ENCODE peak calls at places on chromosomes 11 and 22, in seven cellular contexts. A is NCI-H1930; W is PC-9; P is non-pigmented ciliary epithelial cell; R is stimulated activated CD8-positive, alpha-beta memory T cell treated with anti-CD3 and anti-CD28 coated beads, Interleukin-4, amount 100 ng/mL, for 24 hours; E is activated naive CD4-positive, alpha-beta T cell; S is activated CD8-positive, alpha-beta memory T cell treated with anti-CD3 and anti-CD28 coated beads for 48 hours. Z is an unnamed sample.

GRCh38 chr11:4430060-4430459 is 19.0 kb upstream of the OR52K2 start:
- DNase-seq in A (no peak), W (no peak), P (no peak), R (no peak), E (no peak), S (no peak), Z (no peak)

GRCh38 chr11:33064033-33064825 is 24.9 kb downstream of the TCP11L1 start:
- DNase-seq in A (no peak), W (no peak), P (no peak), R (no peak), E (no peak), S (no peak), Z (no peak)

GRCh38 chr11:27367881-27368280 is 4.9 kb upstream of the CCDC34 start:
- DNase-seq in A (peak; percentile 45), W (no peak), P (no peak), R (no peak), E (no peak), S (no peak), Z (no peak)

GRCh38 chr11:131827440-131827839 is 457.0 kb downstream of the NTM start:
- DNase-seq in A (no peak), W (no peak), P (no peak), R (no peak), E (no peak), S (no peak), Z (no peak)

GRCh38 chr11:10484461-10485180 is 29.6 kb downstream of the AMPD3 start:
- DNase-seq in A (no peak), W (no peak), P (no peak), R (no peak), E (no peak), S (no peak), Z (no peak)

GRCh38 chr22:24683671-24684070 is 80.7 kb downstream of the GGT1 start:
- DNase-seq in A (no peak), W (no peak), P (peak; percentile 49), R (no peak), E (no peak), S (no peak), Z (no peak)

GRCh38 chr11:94199367-94200130 is 70.9 kb downstream of the PANX1 start:
- DNase-seq in A (no peak), W (no peak), P (no peak), R (no peak), E (no peak), S (no peak), Z (no peak)

GRCh38 chr11:976431-977160 is 50.9 kb downstream of the AP2A2 start:
- DNase-seq in A (no peak), W (no peak), P (no peak), R (no peak), E (no peak), S (no peak), Z (no peak)

GRCh38 chr22:44569516-44569915 is 71.5 kb upstream of the RTL6 start:
- DNase-seq in A (no peak), W (no peak), P (no peak), R (no peak), E (no peak), S (no peak), Z (no peak)

GRCh38 chr11:125215205-125215565 is 50.6 kb downstream of the PKNOX2 start:
- DNase-seq in A (no peak), W (no peak), P (no peak), R (no peak), E (no peak), S (no peak), Z (no peak)

GRCh38 chr11:62267576-62267975 is 2.4 kb upstream of the SCGB2A2 start:
- DNase-seq in A (no peak), W (no peak), P (no peak), R (no peak), E (no peak), S (no peak), Z (no peak)

GRCh38 chr11:5736396-5736795 is at the start of gene OR56B1:
- DNase-seq in A (no peak), W (no peak), P (no peak), R (no peak), E (no peak), S (no peak), Z (peak; percentile 4)

GRCh38 chr11:47417712-47418111 is 8.5 kb downstream of the PSMC3 start:
- DNase-seq in A (no peak), W (no peak), P (no peak), R (no peak), E (no peak), S (no peak), Z (no peak)

GRCh38 chr11:66614073-66614472 is 2.4 kb upstream of the RBM14 start:
- DNase-seq in A (no peak), W (no peak), P (no peak), R (no peak), E (no peak), S (no peak), Z (no peak)

GRCh38 chr11:67648796-67649613 is 1.5 kb downstream of the ACY3 start:
- DNase-seq in A (no peak), W (no peak), P (no peak), R (no peak), E (no peak), S (no peak), Z (no peak)

Z was measured in kidney glomerular epithelial cell.